ENCODE peak calls at places on chromosomes 11 and 22, in four cellular contexts. One of them, this sample, is unnamed.

GRCh38 chr22:48722661-48723060 is 1105.0 kb downstream of the BRD1 start:
- DNase-seq in pancreas: no peak
- DNase-seq in cardiac muscle cell: no peak
- DNase-seq in upper lobe of right lung: no peak
- DNase-seq in this sample: no peak

GRCh38 chr11:88042238-88043032 is 132.8 kb downstream of the RAB38 start:
- DNase-seq in upper lobe of right lung: no peak
- DNase-seq in pancreas: no peak
- DNase-seq in cardiac muscle cell: no peak
- DNase-seq in this sample: no peak

GRCh38 chr11:28701760-28702449 is 593.7 kb downstream of the METTL15 start:
- DNase-seq in upper lobe of right lung: no peak
- DNase-seq in pancreas: no peak
- DNase-seq in cardiac muscle cell: no peak
- DNase-seq in this sample: no peak

GRCh38 chr11:14751975-14752407 is 108.4 kb downstream of the PDE3B start:
- DNase-seq in upper lobe of right lung: no peak
- DNase-seq in pancreas: no peak
- DNase-seq in cardiac muscle cell: no peak
- DNase-seq in this sample: no peak

GRCh38 chr11:130071211-130071712 is 1.6 kb downstream of the APLP2 start:
- DNase-seq in cardiac muscle cell: peak; percentile 41
- DNase-seq in pancreas: no peak
- DNase-seq in upper lobe of right lung: no peak
- DNase-seq in this sample: no peak

GRCh38 chr22:36745301-36745995 is 30.5 kb downstream of the IFT27 start:
- DNase-seq in pancreas: no peak
- DNase-seq in upper lobe of right lung: peak; percentile 51
- DNase-seq in cardiac muscle cell: no peak
- DNase-seq in this sample: no peak

GRCh38 chr11:93807980-93808379 is 23.9 kb downstream of the MED17 start:
- DNase-seq in upper lobe of right lung: no peak
- DNase-seq in pancreas: no peak
- DNase-seq in cardiac muscle cell: no peak
- DNase-seq in this sample: no peak

GRCh38 chr11:35077709-35078695 is 61.0 kb upstream of the CD44 start:
- DNase-seq in pancreas: no peak
- DNase-seq in upper lobe of right lung: no peak
- DNase-seq in cardiac muscle cell: no peak
- DNase-seq in this sample: no peak

GRCh38 chr11:22432331-22433065 is 94.3 kb downstream of the SLC17A6 start:
- DNase-seq in upper lobe of right lung: no peak
- DNase-seq in cardiac muscle cell: peak; percentile 83
- DNase-seq in pancreas: peak; percentile 29
- DNase-seq in this sample: peak; percentile 77

GRCh38 chr11:65116370-65117205 is 913 bp downstream of the ZNHIT2 start:
- DNase-seq in cardiac muscle cell: peak; percentile 59
- DNase-seq in upper lobe of right lung: peak; percentile 79
- DNase-seq in pancreas: peak; percentile 49
- DNase-seq in this sample: peak; percentile 38

GRCh38 chr22:16949561-16949960 is 58.5 kb downstream of the GAB4 start:
- DNase-seq in upper lobe of right lung: no peak
- DNase-seq in pancreas: no peak
- DNase-seq in cardiac muscle cell: no peak
- DNase-seq in this sample: no peak

GRCh38 chr11:126433989-126434949 is 78.8 kb downstream of the ST3GAL4 start:
- DNase-seq in upper lobe of right lung: no peak
- DNase-seq in pancreas: no peak
- DNase-seq in cardiac muscle cell: no peak
- DNase-seq in this sample: no peak

GRCh38 chr11:17790453-17790852 is 55.9 kb downstream of the KCNC1 start:
- DNase-seq in pancreas: no peak
- DNase-seq in upper lobe of right lung: no peak
- DNase-seq in cardiac muscle cell: peak; percentile 20
- DNase-seq in this sample: no peak

GRCh38 chr11:28606930-28607329 is 498.7 kb downstream of the METTL15 start:
- DNase-seq in upper lobe of right lung: no peak
- DNase-seq in cardiac muscle cell: peak; percentile 53
- DNase-seq in pancreas: no peak
- DNase-seq in this sample: no peak

GRCh38 chr11:87454246-87454645 is 416.5 kb downstream of the TMEM135 start:
- DNase-seq in pancreas: peak; percentile 5
- DNase-seq in upper lobe of right lung: no peak
- DNase-seq in cardiac muscle cell: no peak
- DNase-seq in this sample: no peak

GRCh38 chr11:70729949-70730348 is 331.6 kb downstream of the CTTN start:
- DNase-seq in pancreas: no peak
- DNase-seq in upper lobe of right lung: no peak
- DNase-seq in cardiac muscle cell: no peak
- DNase-seq in this sample: no peak

GRCh38 chr22:45218974-45219373 is 21.7 kb downstream of the KIAA0930 start:
- DNase-seq in cardiac muscle cell: no peak
- DNase-seq in upper lobe of right lung: no peak
- DNase-seq in pancreas: no peak
- DNase-seq in this sample: no peak

DNA sequence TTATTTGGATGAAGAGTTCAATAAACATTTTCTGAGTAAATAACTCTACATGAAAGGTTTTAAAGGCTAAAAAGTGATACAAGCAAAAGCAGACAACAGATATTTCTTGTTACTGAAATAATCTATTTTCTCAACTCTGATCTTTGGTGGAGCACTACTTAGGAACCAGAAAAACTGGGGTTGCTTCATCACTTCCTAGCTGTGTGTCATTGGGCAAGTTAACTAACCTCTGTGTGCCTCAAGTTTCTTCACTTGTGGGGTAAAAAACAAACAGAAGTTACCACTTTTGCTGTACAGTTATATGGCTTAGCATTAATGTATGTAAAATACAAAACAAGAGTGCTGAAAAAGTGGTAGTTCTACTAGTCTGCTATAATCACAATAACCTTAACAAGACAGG is 5.6 kb downstream of the MAPK1 start:
- DNase-seq in cardiac muscle cell: peak; percentile 30
- DNase-seq in pancreas: no peak
- DNase-seq in upper lobe of right lung: no peak
- DNase-seq in this sample: no peak
- H3K4me1 ChIP-seq in cardiac muscle cell: peaks cover 47% of the 10 kb centered on the region
- H3K4me1 ChIP-seq in pancreas: peaks cover 74% of the 10 kb centered on the region
- H3K4me1 ChIP-seq in upper lobe of right lung: peaks cover 75% of the 10 kb centered on the region
- H3K4me1 ChIP-seq in this sample: peaks cover 59% of the 10 kb centered on the region

DNA sequence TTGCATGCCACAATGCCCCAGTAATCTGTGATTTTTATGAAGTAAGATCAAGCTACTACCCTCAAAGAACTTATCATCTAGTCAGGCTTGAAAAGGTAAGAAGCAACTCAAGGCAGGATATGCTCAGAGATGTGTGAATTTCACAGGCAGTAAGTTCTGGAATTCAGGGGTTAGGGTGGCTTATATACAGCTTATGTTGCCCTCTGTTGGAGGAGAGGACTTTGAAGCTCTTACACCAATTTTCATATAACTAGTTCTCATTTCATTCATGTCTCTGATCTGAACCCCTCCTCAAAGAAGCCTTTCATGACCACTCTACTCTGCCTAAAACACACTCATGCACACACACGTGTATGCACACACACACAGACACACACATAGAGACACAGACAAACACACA is 220.5 kb upstream of the ZBED5 start:
- DNase-seq in pancreas: no peak
- DNase-seq in cardiac muscle cell: peak; percentile 23
- DNase-seq in upper lobe of right lung: no peak
- DNase-seq in this sample: no peak
- TF ChIP-seq CTCF in pancreas: no peak
- TF ChIP-seq CTCF in cardiac muscle cell: peak; percentile 5
- TF ChIP-seq CTCF in upper lobe of right lung: no peak
- TF ChIP-seq CTCF in this sample: no peak

DNA sequence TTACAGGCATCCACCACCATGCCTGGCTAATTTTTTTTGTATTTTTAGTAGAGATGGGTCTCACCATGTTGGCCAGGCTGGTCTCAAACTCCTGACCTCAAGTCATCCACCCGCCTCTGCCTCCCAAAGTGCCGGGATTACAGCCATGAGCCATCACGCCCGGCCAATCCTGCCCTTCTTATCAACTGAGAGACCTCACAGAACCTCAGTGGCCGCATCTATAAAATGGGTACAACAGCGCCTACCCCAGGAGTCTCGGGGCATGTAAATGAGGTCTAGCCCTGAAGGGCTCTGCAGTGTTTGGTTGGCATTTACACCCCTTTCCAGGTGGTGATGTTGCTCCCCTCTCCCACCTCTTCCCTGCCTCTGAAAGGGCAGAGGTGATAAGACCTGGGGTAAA is 11.7 kb downstream of the SYNGR1 start:
- DNase-seq in upper lobe of right lung: no peak
- DNase-seq in cardiac muscle cell: no peak
- DNase-seq in pancreas: no peak
- DNase-seq in this sample: no peak
- H3K4me1 ChIP-seq in upper lobe of right lung: no peaks in the 10 kb centered on the region
- H3K4me1 ChIP-seq in cardiac muscle cell: peaks cover 9% of the 10 kb centered on the region
- H3K4me1 ChIP-seq in pancreas: no peaks in the 10 kb centered on the region
- H3K4me1 ChIP-seq in this sample: peaks cover 30% of the 10 kb centered on the region

GRCh38 chr11:102518296-102519094 is 12.1 kb downstream of the MMP7 start:
- DNase-seq in upper lobe of right lung: no peak
- DNase-seq in pancreas: no peak
- DNase-seq in cardiac muscle cell: peak; percentile 57
- DNase-seq in this sample: no peak
- TF ChIP-seq CTCF in upper lobe of right lung: no peak
- TF ChIP-seq CTCF in pancreas: no peak
- TF ChIP-seq CTCF in cardiac muscle cell: no peak
- TF ChIP-seq CTCF in this sample: no peak

GRCh38 chr11:46319074-46319453 is 28.2 kb upstream of the DGKZ start:
- DNase-seq in pancreas: no peak
- DNase-seq in cardiac muscle cell: no peak
- DNase-seq in upper lobe of right lung: no peak
- DNase-seq in this sample: no peak

GRCh38 chr11:46327829-46328228 is 19.4 kb upstream of the DGKZ start:
- DNase-seq in pancreas: no peak
- DNase-seq in upper lobe of right lung: no peak
- DNase-seq in cardiac muscle cell: no peak
- DNase-seq in this sample: no peak

GRCh38 chr11:46321757-46322156 is 25.5 kb upstream of the DGKZ start:
- DNase-seq in cardiac muscle cell: peak; percentile 74
- DNase-seq in pancreas: no peak
- DNase-seq in upper lobe of right lung: no peak
- DNase-seq in this sample: no peak

GRCh38 chr11:46326813-46327416 is 20.3 kb upstream of the DGKZ start:
- DNase-seq in pancreas: no peak
- DNase-seq in cardiac muscle cell: no peak
- DNase-seq in upper lobe of right lung: no peak
- DNase-seq in this sample: no peak

GRCh38 chr11:46322759-46323158 is 24.5 kb upstream of the DGKZ start:
- DNase-seq in pancreas: no peak
- DNase-seq in upper lobe of right lung: no peak
- DNase-seq in cardiac muscle cell: peak; percentile 32
- DNase-seq in this sample: no peak
- H3K4me1 ChIP-seq in pancreas: no peaks in the 10 kb centered on the region
- H3K4me1 ChIP-seq in upper lobe of right lung: peaks cover 15% of the 10 kb centered on the region
- H3K4me1 ChIP-seq in cardiac muscle cell: no peaks in the 10 kb centered on the region
- H3K4me1 ChIP-seq in this sample: no peaks in the 10 kb centered on the region

DNA sequence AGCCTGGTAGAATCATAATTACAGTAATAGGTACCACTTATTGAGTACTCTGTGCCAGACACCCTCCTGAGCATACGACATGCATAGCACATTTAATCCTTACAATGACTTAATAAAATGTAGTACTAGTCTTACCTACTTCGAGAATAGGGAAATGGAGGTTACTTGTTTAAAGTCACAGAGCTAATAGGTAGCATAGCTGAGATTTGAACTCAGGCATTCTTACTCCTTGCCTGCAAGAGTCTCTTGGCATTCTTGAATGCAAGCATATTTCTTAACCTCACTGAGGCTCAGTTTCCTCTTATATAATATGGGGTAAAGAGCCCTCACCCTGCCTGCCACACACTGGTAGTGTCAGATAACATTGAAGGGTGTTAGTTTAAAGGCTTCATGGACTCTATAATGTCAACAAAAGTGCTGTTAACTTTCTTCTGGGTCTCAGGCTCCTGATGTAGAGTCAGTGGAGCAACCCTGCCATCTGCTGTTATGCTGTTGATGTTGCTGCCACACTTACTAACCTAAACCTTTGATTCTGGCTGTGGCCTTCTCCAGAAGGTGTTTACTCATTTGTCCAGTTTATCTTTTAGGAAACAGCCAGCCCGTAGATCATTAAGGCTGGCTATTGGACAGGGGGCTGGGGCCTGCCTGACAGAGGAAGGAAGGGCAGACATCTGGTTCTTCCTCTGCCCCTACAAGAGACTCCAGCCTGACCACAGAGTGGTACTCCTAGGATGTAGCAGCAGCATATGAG is 18.9 kb downstream of the LIMK2 start:
- DNase-seq in cardiac muscle cell: peak; percentile 82
- DNase-seq in upper lobe of right lung: no peak
- DNase-seq in pancreas: peak; percentile 62
- DNase-seq in this sample: peak; percentile 73
- TF ChIP-seq CTCF in cardiac muscle cell: peak; percentile 79
- TF ChIP-seq CTCF in upper lobe of right lung: peak; percentile 72
- TF ChIP-seq CTCF in pancreas: peak; percentile 61
- TF ChIP-seq CTCF in this sample: peak; percentile 68

GRCh38 chr11:75566763-75567279 is 4.8 kb downstream of the SERPINH1 start:
- DNase-seq in upper lobe of right lung: no peak
- DNase-seq in pancreas: no peak
- DNase-seq in cardiac muscle cell: no peak
- DNase-seq in this sample: no peak
- H3K4me1 ChIP-seq in upper lobe of right lung: peaks cover 55% of the 10 kb centered on the region
- H3K4me1 ChIP-seq in pancreas: peaks cover 5% of the 10 kb centered on the region
- H3K4me1 ChIP-seq in cardiac muscle cell: peaks cover 14% of the 10 kb centered on the region
- H3K4me1 ChIP-seq in this sample: peaks cover 28% of the 10 kb centered on the region

GRCh38 chr11:115104851-115105453 is 399.3 kb downstream of the CADM1 start:
- DNase-seq in pancreas: no peak
- DNase-seq in cardiac muscle cell: no peak
- DNase-seq in upper lobe of right lung: no peak
- DNase-seq in this sample: no peak

GRCh38 chr11:115098037-115098436 is 406.2 kb downstream of the CADM1 start:
- DNase-seq in upper lobe of right lung: no peak
- DNase-seq in cardiac muscle cell: no peak
- DNase-seq in pancreas: no peak
- DNase-seq in this sample: no peak

GRCh38 chr11:115100706-115101105 is 403.5 kb downstream of the CADM1 start:
- DNase-seq in pancreas: no peak
- DNase-seq in cardiac muscle cell: no peak
- DNase-seq in upper lobe of right lung: no peak
- DNase-seq in this sample: no peak

DNA sequence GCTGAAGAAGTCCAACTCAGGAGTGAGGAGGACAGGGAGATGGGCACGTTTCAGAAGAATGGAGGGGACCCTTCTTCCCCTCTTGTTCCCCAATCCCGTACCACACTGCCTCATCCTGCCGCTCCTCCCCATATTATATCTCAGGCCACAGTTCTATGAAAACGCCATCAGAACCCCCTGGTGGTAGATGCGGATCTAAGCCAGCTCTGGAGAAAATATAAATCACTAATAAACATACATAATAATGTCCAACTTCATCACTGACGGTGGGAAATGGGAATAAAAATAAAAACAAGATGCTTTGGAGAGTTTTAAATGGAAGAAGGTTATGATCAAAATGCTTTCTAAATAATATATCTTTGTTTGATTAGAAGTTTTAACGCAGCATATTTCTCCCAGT is 400.3 kb downstream of the CADM1 start:
- DNase-seq in upper lobe of right lung: no peak
- DNase-seq in cardiac muscle cell: no peak
- DNase-seq in pancreas: no peak
- DNase-seq in this sample: no peak
- TF ChIP-seq CTCF in upper lobe of right lung: no peak
- TF ChIP-seq CTCF in cardiac muscle cell: no peak
- TF ChIP-seq CTCF in pancreas: no peak
- TF ChIP-seq CTCF in this sample: no peak